ENCODE peak calls at places on chromosomes 1 and 21, in ten cellular contexts. C, J, X, A, W, I, V, T, L and U are unnamed samples.

GRCh38 chr1:70934197-70934961 is 113.2 kb downstream of the PTGER3 start:
- DNase-seq in C (no peak), J (no peak), X (no peak), A (no peak), W (no peak), I (no peak), V (no peak), T (no peak), L (no peak), U (no peak)

GRCh38 chr1:19643602-19644419 is at the start of gene NBL1:
- DNase-seq in C (peak; percentile 70), J (peak; percentile 69), X (peak; percentile 82), A (no peak), W (no peak), I (no peak), V (peak; percentile 98), T (peak; percentile 54), L (peak; percentile 73), U (no peak)

GRCh38 chr21:16811011-16811410 is 701.8 kb upstream of the CXADR start:
- DNase-seq in C (no peak), J (no peak), X (no peak), A (no peak), W (no peak), I (no peak), V (no peak), T (no peak), L (no peak), U (no peak)

GRCh38 chr1:4734219-4734618 is 79.8 kb downstream of the AJAP1 start:
- DNase-seq in C (no peak), J (no peak), X (no peak), A (no peak), W (no peak), I (no peak), V (no peak), T (no peak), L (no peak), U (no peak)

GRCh38 chr1:72271555-72272096 is 10.7 kb downstream of the NEGR1 start:
- DNase-seq in C (no peak), J (no peak), X (no peak), A (no peak), W (no peak), I (no peak), V (no peak), T (no peak), L (no peak), U (no peak)

GRCh38 chr1:6785721-6786505 is 659 bp downstream of the CAMTA1 start:
- DNase-seq in C (peak; percentile 32), J (no peak), X (peak; percentile 32), A (no peak), W (no peak), I (no peak), V (peak; percentile 96), T (peak; percentile 15), L (peak; percentile 80), U (no peak)

GRCh38 chr1:42477775-42478174 is 14.7 kb downstream of the CCDC30 start:
- DNase-seq in C (no peak), J (no peak), X (no peak), A (no peak), W (no peak), I (no peak), V (no peak), T (no peak), L (no peak), U (no peak)

GRCh38 chr1:52574594-52574993 is 21.7 kb upstream of the TUT4 start:
- DNase-seq in C (no peak), J (peak; percentile 99), X (no peak), A (no peak), W (peak; percentile 76), I (no peak), V (peak; percentile 94), T (peak; percentile 98), L (no peak), U (no peak)

GRCh38 chr21:42414928-42415769 is 11.4 kb downstream of the UBASH3A start:
- DNase-seq in C (peak; percentile 89), J (peak; percentile 79), X (no peak), A (no peak), W (peak; percentile 63), I (no peak), V (no peak), T (peak; percentile 78), L (no peak), U (no peak)

GRCh38 chr1:10677508-10678364 is 118.7 kb downstream of the CASZ1 start:
- DNase-seq in C (no peak), J (no peak), X (peak; percentile 78), A (no peak), W (no peak), I (no peak), V (no peak), T (no peak), L (no peak), U (no peak)

GRCh38 chr1:28779751-28780150 is 32.2 kb upstream of the OPRD1 start:
- DNase-seq in C (no peak), J (no peak), X (no peak), A (no peak), W (no peak), I (no peak), V (no peak), T (no peak), L (no peak), U (no peak)

GRCh38 chr1:199855580-199855979 is 171.9 kb upstream of the NR5A2 start:
- DNase-seq in C (no peak), J (peak; percentile 68), X (no peak), A (no peak), W (peak; percentile 63), I (no peak), V (no peak), T (peak; percentile 68), L (no peak), U (no peak)

GRCh38 chr1:12525311-12526181 is 92.5 kb downstream of the DHRS3 start:
- DNase-seq in C (no peak), J (no peak), X (peak; percentile 77), A (peak; percentile 75), W (no peak), I (no peak), V (peak; percentile 72), T (no peak), L (peak; percentile 90), U (no peak)

GRCh38 chr1:54403808-54404261 is 2.4 kb downstream of the SSBP3 start:
- DNase-seq in C (no peak), J (peak; percentile 78), X (no peak), A (no peak), W (no peak), I (no peak), V (peak; percentile 92), T (peak; percentile 84), L (no peak), U (no peak)

GRCh38 chr1:54406339-54407181 is at the start of gene SSBP3:
- DNase-seq in C (peak; percentile 88), J (peak; percentile 92), X (peak; percentile 90), A (peak; percentile 92), W (peak; percentile 75), I (peak; percentile 45), V (peak; percentile 100), T (peak; percentile 88), L (peak; percentile 97), U (peak; percentile 53)

GRCh38 chr1:54405894-54406293 is 300 bp downstream of the SSBP3 start:
- DNase-seq in C (no peak), J (no peak), X (no peak), A (no peak), W (no peak), I (no peak), V (no peak), T (no peak), L (peak; percentile 81), U (no peak)

GRCh38 chr1:54404263-54404662 is 1.9 kb downstream of the SSBP3 start:
- DNase-seq in C (no peak), J (no peak), X (no peak), A (no peak), W (no peak), I (no peak), V (no peak), T (no peak), L (no peak), U (no peak)

GRCh38 chr1:54404939-54405880 is 984 bp downstream of the SSBP3 start:
- DNase-seq in C (peak; percentile 26), J (peak; percentile 15), X (no peak), A (no peak), W (no peak), I (no peak), V (no peak), T (no peak), L (peak; percentile 85), U (no peak)
- H3K27ac ChIP-seq in C (no peak overlapping the region), J (peak overlapping the region; percentile 69), X (no peak overlapping the region), A (no peak overlapping the region), W (no peak overlapping the region), I (peak overlapping the region; percentile 95), V (no peak overlapping the region), T (peak overlapping the region; percentile 22), L (no peak overlapping the region), U (peak overlapping the region; percentile 69)

GRCh38 chr1:45012639-45013278 is 705 bp downstream of the UROD start:
- DNase-seq in C (peak; percentile 31), J (peak; percentile 65), X (peak; percentile 80), A (peak; percentile 78), W (no peak), I (no peak), V (peak; percentile 82), T (peak; percentile 66), L (peak; percentile 93), U (no peak)

GRCh38 chr1:45013551-45014209 is 1.6 kb downstream of the UROD start:
- DNase-seq in C (no peak), J (no peak), X (no peak), A (no peak), W (no peak), I (no peak), V (peak; percentile 22), T (no peak), L (no peak), U (no peak)

GRCh38 chr1:45009956-45010854 is 919 bp downstream of the HECTD3 start:
- DNase-seq in C (peak; percentile 21), J (no peak), X (peak; percentile 81), A (no peak), W (no peak), I (no peak), V (peak; percentile 80), T (no peak), L (peak; percentile 90), U (no peak)

GRCh38 chr1:45010855-45011811 is at the start of gene HECTD3:
- DNase-seq in C (peak; percentile 75), J (peak; percentile 70), X (peak; percentile 93), A (peak; percentile 83), W (peak; percentile 60), I (no peak), V (peak; percentile 98), T (peak; percentile 71), L (peak; percentile 93), U (peak; percentile 46)

GRCh38 chr1:45011837-45012638 is at the start of gene UROD:
- DNase-seq in C (peak; percentile 89), J (peak; percentile 94), X (peak; percentile 93), A (peak; percentile 92), W (peak; percentile 93), I (peak; percentile 54), V (peak; percentile 97), T (peak; percentile 96), L (peak; percentile 93), U (peak; percentile 79)
- H3K36me3 ChIP-seq in C (peaks cover 29% of the 10 kb centered on the region), J (peaks cover 19% of the 10 kb centered on the region), X (peaks cover 21% of the 10 kb centered on the region), A (peaks cover 31% of the 10 kb centered on the region), W (peaks cover 6% of the 10 kb centered on the region), I (peaks cover 20% of the 10 kb centered on the region), V (peaks cover 40% of the 10 kb centered on the region), T (peaks cover 35% of the 10 kb centered on the region), L (peaks cover 23% of the 10 kb centered on the region), U (peaks cover 27% of the 10 kb centered on the region)

GRCh38 chr1:228885845-228886244 is 150.6 kb downstream of the RHOU start:
- DNase-seq in C (no peak), J (no peak), X (no peak), A (no peak), W (no peak), I (no peak), V (no peak), T (no peak), L (no peak), U (no peak)
- H3K27ac ChIP-seq in C (no peak overlapping the region), J (no peak overlapping the region), X (no peak overlapping the region), A (no peak overlapping the region), W (no peak overlapping the region), I (no peak overlapping the region), V (no peak overlapping the region), T (no peak overlapping the region), L (no peak overlapping the region), U (no peak overlapping the region)

GRCh38 chr1:21868941-21869454 is 56.9 kb downstream of the LDLRAD2 start:
- DNase-seq in C (no peak), J (no peak), X (no peak), A (no peak), W (no peak), I (no peak), V (no peak), T (no peak), L (no peak), U (no peak)
- H3K36me3 ChIP-seq in C (no peaks in the 10 kb centered on the region), J (peaks cover 41% of the 10 kb centered on the region), X (no peaks in the 10 kb centered on the region), A (peaks cover 55% of the 10 kb centered on the region), W (no peaks in the 10 kb centered on the region), I (peaks cover 10% of the 10 kb centered on the region), V (peaks cover 91% of the 10 kb centered on the region), T (peaks cover 58% of the 10 kb centered on the region), L (peaks cover 16% of the 10 kb centered on the region), U (peaks cover 73% of the 10 kb centered on the region)